ENCODE peak calls at places on chromosomes 6 and 20, in four cellular contexts. One of them, this sample, is unnamed.

GRCh38 chr6:21230536-21230935 is 363.0 kb upstream of the SOX4 start:
- DNase-seq in progenitor cell of endocrine pancreas: no peak
- DNase-seq in endothelial cell: no peak
- DNase-seq in A172: no peak
- DNase-seq in this sample: no peak

GRCh38 chr6:115750946-115751345 is 309.7 kb downstream of the FRK start:
- DNase-seq in endothelial cell: no peak
- DNase-seq in A172: no peak
- DNase-seq in progenitor cell of endocrine pancreas: no peak
- DNase-seq in this sample: no peak

GRCh38 chr6:137165375-137166246 is 7.8 kb downstream of the IL22RA2 start:
- DNase-seq in A172: peak; percentile 14
- DNase-seq in progenitor cell of endocrine pancreas: no peak
- DNase-seq in endothelial cell: no peak
- DNase-seq in this sample: peak; percentile 56

GRCh38 chr6:37612475-37612874 is 85.2 kb downstream of the MDGA1 start:
- DNase-seq in progenitor cell of endocrine pancreas: no peak
- DNase-seq in A172: peak; percentile 45
- DNase-seq in endothelial cell: no peak
- DNase-seq in this sample: no peak

GRCh38 chr6:10733151-10733715 is 10.4 kb downstream of the TMEM14C start:
- DNase-seq in A172: peak; percentile 55
- DNase-seq in progenitor cell of endocrine pancreas: no peak
- DNase-seq in endothelial cell: no peak
- DNase-seq in this sample: no peak

GRCh38 chr6:119902681-119903080 is 553.1 kb upstream of the MAN1A1 start:
- DNase-seq in A172: no peak
- DNase-seq in progenitor cell of endocrine pancreas: no peak
- DNase-seq in endothelial cell: no peak
- DNase-seq in this sample: no peak

GRCh38 chr6:45533394-45533793 is 155.7 kb upstream of the SUPT3H start:
- DNase-seq in A172: no peak
- DNase-seq in progenitor cell of endocrine pancreas: no peak
- DNase-seq in endothelial cell: no peak
- DNase-seq in this sample: peak; percentile 56

GRCh38 chr6:50990750-50991446 is 172.2 kb downstream of the TFAP2B start:
- DNase-seq in progenitor cell of endocrine pancreas: no peak
- DNase-seq in endothelial cell: no peak
- DNase-seq in A172: peak; percentile 13
- DNase-seq in this sample: no peak

GRCh38 chr6:24872769-24873168 is 63.0 kb downstream of the RIPOR2 start:
- DNase-seq in A172: no peak
- DNase-seq in progenitor cell of endocrine pancreas: no peak
- DNase-seq in endothelial cell: no peak
- DNase-seq in this sample: no peak

GRCh38 chr6:157047951-157048350 is 270.8 kb downstream of the ARID1B start:
- DNase-seq in endothelial cell: no peak
- DNase-seq in A172: no peak
- DNase-seq in progenitor cell of endocrine pancreas: no peak
- DNase-seq in this sample: no peak

GRCh38 chr6:159097256-159097655 is 52.5 kb upstream of the TAGAP start:
- DNase-seq in A172: no peak
- DNase-seq in progenitor cell of endocrine pancreas: no peak
- DNase-seq in endothelial cell: no peak
- DNase-seq in this sample: no peak

GRCh38 chr6:93423542-93423941 is 4.2 kb upstream of the EPHA7 start:
- DNase-seq in A172: peak; percentile 28
- DNase-seq in endothelial cell: peak; percentile 76
- DNase-seq in progenitor cell of endocrine pancreas: peak; percentile 29
- DNase-seq in this sample: no peak

GRCh38 chr20:63065911-63066310 is 59.1 kb upstream of the BHLHE23 start:
- DNase-seq in endothelial cell: no peak
- DNase-seq in A172: no peak
- DNase-seq in progenitor cell of endocrine pancreas: no peak
- DNase-seq in this sample: no peak

GRCh38 chr20:7980332-7981046 is 39.1 kb downstream of the TMX4 start:
- DNase-seq in endothelial cell: peak; percentile 7
- DNase-seq in progenitor cell of endocrine pancreas: no peak
- DNase-seq in A172: peak; percentile 6
- DNase-seq in this sample: peak; percentile 95

GRCh38 chr20:21191839-21192238 is 66.0 kb downstream of the KIZ start:
- DNase-seq in A172: no peak
- DNase-seq in endothelial cell: peak; percentile 18
- DNase-seq in progenitor cell of endocrine pancreas: no peak
- DNase-seq in this sample: no peak

GRCh38 chr20:59966428-59966827 is 8.2 kb downstream of the CDH26 start:
- DNase-seq in progenitor cell of endocrine pancreas: no peak
- DNase-seq in endothelial cell: no peak
- DNase-seq in A172: no peak
- DNase-seq in this sample: no peak

GRCh38 chr6:13708679-13709261 is 2.9 kb downstream of the RANBP9 start:
- DNase-seq in endothelial cell: no peak
- DNase-seq in progenitor cell of endocrine pancreas: no peak
- DNase-seq in A172: no peak
- DNase-seq in this sample: no peak

GRCh38 chr6:5287205-5287965 is 26.1 kb downstream of the FARS2 start:
- DNase-seq in progenitor cell of endocrine pancreas: no peak
- DNase-seq in A172: peak; percentile 83
- DNase-seq in endothelial cell: no peak
- DNase-seq in this sample: peak; percentile 53

This sample was measured in COLO829.